ENCODE peak calls at places on chromosomes 12 and 14, in five cellular contexts. Z is ascending aorta; K is activated naive CD8-positive, alpha-beta T cell treated with anti-CD3 and anti-CD28 coated beads, Interleukin-2, amount 50 U/mL, for 24 hours; G is stimulated activated CD8-positive, alpha-beta memory T cell treated with anti-CD3 and anti-CD28 coated beads, Interleukin-4, amount 100 ng/mL, for 1 hour; N is HFF-Myc. Q is an unnamed sample.

GRCh38 chr14:102799684-102800562 is 22.7 kb downstream of the TRAF3 start:
- DNase-seq in Z (no peak), K (no peak), G (no peak), N (peak), Q (no peak)

GRCh38 chr12:122888232-122888752 is 7.6 kb downstream of the VPS37B start:
- DNase-seq in Z (no peak), K (no peak), G (no peak), N (no peak), Q (peak)

GRCh38 chr14:65101631-65102440 is 481 bp downstream of the MAX start:
- DNase-seq in Z (no peak), K (peak), G (peak), N (no peak), Q (no peak)

GRCh38 chr12:4450551-4451112 is 5.0 kb upstream of the FGF6 start:
- DNase-seq in Z (no peak), K (no peak), G (no peak), N (no peak), Q (no peak)

GRCh38 chr12:21065845-21066244 is 65.1 kb upstream of the SLCO1B1 start:
- DNase-seq in Z (no peak), K (no peak), G (no peak), N (no peak), Q (no peak)

GRCh38 chr12:12853435-12853834 is 37.9 kb upstream of the GPRC5A start:
- DNase-seq in Z (no peak), K (no peak), G (no peak), N (no peak), Q (no peak)

GRCh38 chr12:130104114-130104513 is 58.1 kb upstream of the FZD10 start:
- DNase-seq in Z (no peak), K (no peak), G (no peak), N (no peak), Q (no peak)

GRCh38 chr14:36275741-36276140 is 44.7 kb downstream of the MBIP start:
- DNase-seq in Z (no peak), K (no peak), G (no peak), N (no peak), Q (no peak)

GRCh38 chr12:50985322-50985721 is 33.0 kb downstream of the HIGD1C start:
- DNase-seq in Z (no peak), K (no peak), G (no peak), N (no peak), Q (peak)

GRCh38 chr12:118727196-118727595 is 254.1 kb upstream of the SRRM4 start:
- DNase-seq in Z (no peak), K (no peak), G (no peak), N (no peak), Q (no peak)

GRCh38 chr14:61379639-61380184 is 58.3 kb downstream of the PRKCH start:
- DNase-seq in Z (no peak), K (peak), G (no peak), N (no peak), Q (no peak)

GRCh38 chr14:95040723-95041476 is 116.4 kb downstream of the DICER1 start:
- DNase-seq in Z (no peak), K (no peak), G (no peak), N (no peak), Q (no peak)

Q was measured in Panc1.